ENCODE peak calls at places on chromosome 21, in six cellular contexts. G, V, E, Y, Z and K are unnamed samples.

GRCh38 chr21:35275776-35276175 is 226.7 kb upstream of the RUNX1 start:
- DNase-seq in V (no peak), E (no peak), Y (no peak), G (peak), Z (no peak), K (no peak)

GRCh38 chr21:39014751-39015150 is 168.5 kb downstream of the PSMG1 start:
- DNase-seq in G (peak), Y (no peak), Z (no peak), E (no peak), V (no peak), K (no peak)

GRCh38 chr21:41894922-41895557 is 15.9 kb upstream of the PRDM15 start:
- DNase-seq in Z (no peak), G (no peak), V (no peak), Y (no peak), E (no peak), K (no peak)

GRCh38 chr21:43278359-43278758 is 109.6 kb downstream of the CRYAA start:
- DNase-seq in Z (no peak), V (no peak), Y (no peak), E (no peak), G (no peak), K (no peak)

GRCh38 chr21:46376856-46377453 is 53.0 kb downstream of the PCNT start:
- DNase-seq in G (no peak), V (no peak), E (no peak), Y (no peak), Z (no peak), K (no peak)

GRCh38 chr21:45322960-45323461 is 35.3 kb upstream of the POFUT2 start:
- DNase-seq in E (no peak), Y (no peak), V (no peak), G (no peak), Z (no peak), K (no peak)

GRCh38 chr21:46004168-46004861 is 22.7 kb downstream of the COL6A1 start:
- DNase-seq in G (no peak), E (no peak), Y (no peak), Z (no peak), V (peak), K (no peak)

GRCh38 chr21:31732891-31733520 is 1.1 kb upstream of the SCAF4 start:
- DNase-seq in Z (no peak), V (no peak), E (no peak), G (no peak), Y (no peak), K (no peak)

GRCh38 chr21:14074177-14074576 is 136.6 kb downstream of the LIPI start:
- DNase-seq in G (no peak), Z (no peak), E (no peak), Y (no peak), V (no peak), K (no peak)

GRCh38 chr21:31343680-31344480 is at the start of gene TIAM1:
- DNase-seq in V (no peak), E (peak), Z (no peak), G (peak), Y (no peak), K (peak)

GRCh38 chr21:36450511-36450910 is 29.4 kb downstream of the CLDN14 start:
- DNase-seq in G (no peak), Z (no peak), Y (no peak), E (no peak), V (no peak), K (no peak)

GRCh38 chr21:43303240-43304178 is 123.4 kb downstream of the SIK1 start:
- DNase-seq in Z (no peak), E (no peak), Y (no peak), V (no peak), G (no peak), K (no peak)

GRCh38 chr21:41648591-41649031 is 118.2 kb downstream of the RIPK4 start:
- DNase-seq in G (no peak), Y (no peak), Z (no peak), E (no peak), V (no peak), K (no peak)

GRCh38 chr21:31500071-31500470 is 156.0 kb upstream of the TIAM1 start:
- DNase-seq in E (no peak), Z (no peak), Y (no peak), G (no peak), V (no peak), K (no peak)

GRCh38 chr21:37008705-37009104 is 2.2 kb downstream of the RIPPLY3 start:
- DNase-seq in E (no peak), Y (no peak), V (no peak), Z (no peak), G (no peak), K (no peak)

GRCh38 chr21:31335957-31336738 is 7.9 kb downstream of the TIAM1 start:
- DNase-seq in G (no peak), Z (no peak), Y (no peak), V (no peak), E (no peak), K (no peak)

GRCh38 chr21:14617836-14618235 is 71.7 kb upstream of the SAMSN1 start:
- DNase-seq in Y (no peak), V (no peak), E (no peak), Z (no peak), G (no peak), K (no peak)

GRCh38 chr21:44858291-44858690 is 15.2 kb downstream of the PTTG1IP start:
- DNase-seq in G (no peak), V (no peak), E (no peak), Y (no peak), Z (no peak), K (no peak)